ENCODE peak calls at places on chromosome 10, in six cellular contexts. Q, J, K, I, M and V are unnamed samples.

GRCh38 chr10:12888470-12888869 is 113.0 kb downstream of the CCDC3 start:
- DNase-seq in Q (no peak), J (no peak), K (no peak), I (no peak), M (no peak), V (no peak)

GRCh38 chr10:88472540-88472939 is 110.6 kb downstream of the RNLS start:
- DNase-seq in Q (no peak), J (no peak), K (peak; percentile 35), I (no peak), M (no peak), V (no peak)

GRCh38 chr10:26391701-26392695 is 46.1 kb upstream of the APBB1IP start:
- DNase-seq in Q (no peak), J (peak; percentile 86), K (peak; percentile 60), I (no peak), M (no peak), V (no peak)

GRCh38 chr10:79027147-79028055 is 41.4 kb upstream of the ZMIZ1 start:
- DNase-seq in Q (peak; percentile 49), J (peak; percentile 77), K (peak; percentile 47), I (no peak), M (peak; percentile 18), V (no peak)

GRCh38 chr10:97220371-97220770 is 34.6 kb upstream of the SLIT1 start:
- DNase-seq in Q (no peak), J (no peak), K (no peak), I (no peak), M (no peak), V (no peak)

GRCh38 chr10:77899080-77899477 is 27.5 kb downstream of the DLG5 start:
- DNase-seq in Q (no peak), J (no peak), K (peak; percentile 58), I (no peak), M (no peak), V (no peak)

GRCh38 chr10:2460846-2461245 is 606.5 kb upstream of the PFKP start:
- DNase-seq in Q (no peak), J (no peak), K (no peak), I (no peak), M (no peak), V (no peak)

GRCh38 chr10:58756126-58756525 is 243.5 kb downstream of the BICC1 start:
- DNase-seq in Q (no peak), J (no peak), K (no peak), I (no peak), M (no peak), V (no peak)

GRCh38 chr10:124669141-124669823 is 74.9 kb downstream of the FAM53B start:
- DNase-seq in Q (no peak), J (no peak), K (no peak), I (no peak), M (no peak), V (no peak)

GRCh38 chr10:126521354-126521753 is 133.1 kb upstream of the ADAM12 start:
- DNase-seq in Q (no peak), J (no peak), K (no peak), I (no peak), M (no peak), V (no peak)

GRCh38 chr10:47412869-47413268 is 28.8 kb upstream of the ZNF488 start:
- DNase-seq in Q (no peak), J (no peak), K (no peak), I (no peak), M (no peak), V (no peak)

GRCh38 chr10:125083576-125083920 is 76.8 kb downstream of the CTBP2 start:
- DNase-seq in Q (no peak), J (no peak), K (no peak), I (no peak), M (no peak), V (no peak)

GRCh38 chr10:98446656-98447221 is at the start of gene HPS1:
- DNase-seq in Q (peak; percentile 63), J (no peak), K (peak; percentile 90), I (peak; percentile 73), M (peak; percentile 76), V (peak; percentile 90)

GRCh38 chr10:92387289-92387940 is 96.4 kb downstream of the MARCHF5 start:
- DNase-seq in Q (no peak), J (no peak), K (no peak), I (no peak), M (no peak), V (no peak)

GRCh38 chr10:95501203-95502094 is 59.7 kb downstream of the SORBS1 start:
- DNase-seq in Q (no peak), J (no peak), K (no peak), I (no peak), M (no peak), V (no peak)

GRCh38 chr10:103105462-103105861 is 87.6 kb downstream of the NT5C2 start:
- DNase-seq in Q (no peak), J (no peak), K (no peak), I (no peak), M (no peak), V (no peak)

GRCh38 chr10:80596391-80597257 is 58.9 kb downstream of the SH2D4B start:
- DNase-seq in Q (no peak), J (no peak), K (peak; percentile 52), I (no peak), M (peak; percentile 15), V (no peak)

GRCh38 chr10:129631870-129632623 is 165.0 kb downstream of the MGMT start:
- DNase-seq in Q (no peak), J (no peak), K (no peak), I (no peak), M (no peak), V (no peak)

GRCh38 chr10:30553018-30553624 is 76.4 kb downstream of the LYZL2 start:
- DNase-seq in Q (no peak), J (no peak), K (no peak), I (no peak), M (no peak), V (no peak)

GRCh38 chr10:22583683-22584082 is 130.7 kb downstream of the PIP4K2A start:
- DNase-seq in Q (no peak), J (no peak), K (no peak), I (no peak), M (no peak), V (no peak)

GRCh38 chr10:52541082-52541481 is 227.0 kb downstream of the DKK1 start:
- DNase-seq in Q (no peak), J (no peak), K (no peak), I (no peak), M (no peak), V (no peak)

GRCh38 chr10:70985824-70986336 is 97.5 kb upstream of the PCBD1 start:
- DNase-seq in Q (peak; percentile 29), J (peak; percentile 44), K (no peak), I (no peak), M (no peak), V (no peak)

GRCh38 chr10:12500406-12501303 is 151.3 kb downstream of the CAMK1D start:
- DNase-seq in Q (peak; percentile 38), J (no peak), K (no peak), I (no peak), M (no peak), V (no peak)

GRCh38 chr10:122201401-122201800 is 69.7 kb upstream of the BTBD16 start:
- DNase-seq in Q (no peak), J (no peak), K (no peak), I (no peak), M (no peak), V (no peak)

GRCh38 chr10:12340937-12341336 is 8.4 kb upstream of the CAMK1D start:
- DNase-seq in Q (no peak), J (no peak), K (no peak), I (no peak), M (no peak), V (no peak)

GRCh38 chr10:106285199-106285598 is 879.3 kb downstream of the SORCS1 start:
- DNase-seq in Q (no peak), J (no peak), K (no peak), I (no peak), M (no peak), V (no peak)

GRCh38 chr10:30737931-30738391 is 108.4 kb upstream of the LYZL2 start:
- DNase-seq in Q (no peak), J (no peak), K (no peak), I (no peak), M (no peak), V (no peak)

GRCh38 chr10:8544057-8544380 is 489.5 kb downstream of the GATA3 start:
- DNase-seq in Q (no peak), J (no peak), K (no peak), I (no peak), M (no peak), V (no peak)

GRCh38 chr10:7267142-7267541 is 143.7 kb downstream of the SFMBT2 start:
- DNase-seq in Q (no peak), J (no peak), K (no peak), I (no peak), M (no peak), V (no peak)

GRCh38 chr10:72337039-72337629 is 17.6 kb downstream of the DNAJB12 start:
- DNase-seq in Q (peak; percentile 67), J (no peak), K (peak; percentile 88), I (no peak), M (peak; percentile 58), V (no peak)

GRCh38 chr10:14048930-14049613 is 281.7 kb downstream of the FRMD4A start:
- DNase-seq in Q (no peak), J (no peak), K (no peak), I (no peak), M (no peak), V (no peak)

GRCh38 chr10:14397069-14397468 is 66.3 kb upstream of the FRMD4A start:
- DNase-seq in Q (no peak), J (peak; percentile 94), K (peak; percentile 64), I (no peak), M (no peak), V (no peak)

GRCh38 chr10:21134645-21135395 is 237.7 kb upstream of the NEBL start:
- DNase-seq in Q (peak; percentile 7), J (no peak), K (no peak), I (no peak), M (no peak), V (no peak)

GRCh38 chr10:107930037-107930436 is 765.5 kb upstream of the SORCS1 start:
- DNase-seq in Q (no peak), J (no peak), K (no peak), I (no peak), M (no peak), V (no peak)

GRCh38 chr10:102702742-102703141 is 11.5 kb downstream of the ARL3 start:
- DNase-seq in Q (no peak), J (no peak), K (no peak), I (no peak), M (no peak), V (no peak)

GRCh38 chr10:48684792-48685651 is at the start of gene WDFY4:
- DNase-seq in Q (no peak), J (no peak), K (peak; percentile 74), I (no peak), M (no peak), V (no peak)